ENCODE peak calls at places on chromosome 4, in eight cellular contexts. D, F, Y, L, X, A, V and P are unnamed samples.
A peak's percentile ranks its signal among the peaks of the same experiment; 100 is the strongest.

GRCh38 chr4:139764686-139765085 is 99.1 kb downstream of the MGST2 start:
- DNase-seq in X (no peak), V (no peak), A (no peak), D (no peak), Y (no peak), L (no peak), F (no peak), P (no peak)

GRCh38 chr4:165524532-165525190 is 145.9 kb downstream of the CPE start:
- DNase-seq in Y (no peak), L (no peak), D (no peak), V (no peak), A (peak; percentile 6), F (no peak), X (no peak), P (no peak)

GRCh38 chr4:72375050-72375736 is 193.8 kb downstream of the ADAMTS3 start:
- DNase-seq in X (no peak), A (peak; percentile 92), L (no peak), Y (no peak), V (peak; percentile 19), D (peak; percentile 11), F (no peak), P (no peak)

GRCh38 chr4:106315476-106315967 is 487 bp downstream of the TBCK start:
- DNase-seq in A (peak; percentile 86), F (peak; percentile 51), Y (peak; percentile 56), X (no peak), D (no peak), L (no peak), V (no peak), P (no peak)

GRCh38 chr4:163251204-163251603 is 81.2 kb downstream of the NPY1R start:
- DNase-seq in V (no peak), A (peak; percentile 1), D (no peak), Y (no peak), F (no peak), L (no peak), X (no peak), P (no peak)

GRCh38 chr4:98996056-98996941 is 778 bp downstream of the METAP1 start:
- DNase-seq in V (peak; percentile 17), Y (peak; percentile 4), X (no peak), F (peak; percentile 33), D (no peak), A (peak; percentile 73), L (peak; percentile 24), P (peak; percentile 36)

GRCh38 chr4:21512351-21512750 is 436.2 kb downstream of the KCNIP4 start:
- DNase-seq in A (peak; percentile 72), Y (no peak), F (peak; percentile 3), D (no peak), L (no peak), V (no peak), X (no peak), P (no peak)

GRCh38 chr4:156779046-156779445 is 192.6 kb downstream of the PDGFC start:
- DNase-seq in Y (no peak), F (no peak), A (peak; percentile 71), X (no peak), L (no peak), D (no peak), V (no peak), P (no peak)

GRCh38 chr4:26256016-26256415 is 64.8 kb upstream of the RBPJ start:
- DNase-seq in L (no peak), Y (no peak), X (no peak), A (peak; percentile 47), V (no peak), F (no peak), D (no peak), P (no peak)

GRCh38 chr4:135838889-135839288 is 1637.3 kb upstream of the PABPC4L start:
- DNase-seq in Y (no peak), D (no peak), V (no peak), X (no peak), F (no peak), A (no peak), L (no peak), P (no peak)

GRCh38 chr4:55386073-55386472 is 9.7 kb upstream of the TMEM165 start:
- DNase-seq in A (peak; percentile 42), V (no peak), D (no peak), X (no peak), Y (no peak), F (no peak), L (no peak), P (peak; percentile 40)

GRCh38 chr4:13496605-13497004 is 12.5 kb upstream of the RAB28 start:
- DNase-seq in F (no peak), D (no peak), V (no peak), Y (no peak), A (no peak), L (no peak), X (no peak), P (no peak)

GRCh38 chr4:8553216-8553615 is 27.0 kb upstream of the GPR78 start:
- DNase-seq in D (no peak), V (no peak), X (no peak), Y (no peak), F (no peak), L (no peak), A (no peak), P (no peak)

GRCh38 chr4:3607690-3608514 is 75.7 kb upstream of the LRPAP1 start:
- DNase-seq in V (no peak), X (no peak), L (no peak), Y (no peak), A (no peak), F (no peak), D (no peak), P (no peak)

GRCh38 chr4:61064636-61065035 is 135.5 kb upstream of the ADGRL3 start:
- DNase-seq in A (no peak), V (no peak), X (no peak), L (no peak), F (no peak), Y (no peak), D (no peak), P (no peak)

GRCh38 chr4:68271851-68272756 is 26.6 kb upstream of the TMPRSS11B start:
- DNase-seq in D (peak; percentile 30), A (peak; percentile 71), V (no peak), L (no peak), Y (peak; percentile 42), X (no peak), F (peak; percentile 6), P (peak; percentile 55)

GRCh38 chr4:7169134-7169533 is 23.2 kb upstream of the SORCS2 start:
- DNase-seq in A (no peak), Y (no peak), X (no peak), F (no peak), D (no peak), V (no peak), L (no peak), P (no peak)

GRCh38 chr4:85713005-85713404 is 238.1 kb downstream of the ARHGAP24 start:
- DNase-seq in L (no peak), Y (no peak), F (no peak), D (no peak), X (no peak), V (no peak), A (no peak), P (no peak)

GRCh38 chr4:85720736-85721135 is 245.8 kb downstream of the ARHGAP24 start:
- DNase-seq in Y (no peak), D (no peak), F (no peak), X (no peak), L (no peak), A (peak; percentile 62), V (peak; percentile 6), P (peak; percentile 6)

GRCh38 chr4:85717366-85717765 is 242.4 kb downstream of the ARHGAP24 start:
- DNase-seq in D (no peak), X (no peak), Y (no peak), V (no peak), F (no peak), L (no peak), A (peak; percentile 45), P (no peak)

GRCh38 chr4:85717847-85718246 is 242.9 kb downstream of the ARHGAP24 start:
- DNase-seq in Y (no peak), X (no peak), A (peak; percentile 38), L (no peak), D (no peak), F (no peak), V (no peak), P (no peak)

GRCh38 chr4:85715996-85716737 is 241.2 kb downstream of the ARHGAP24 start:
- DNase-seq in A (no peak), X (no peak), F (no peak), V (no peak), L (no peak), D (no peak), Y (no peak), P (peak; percentile 67)
- H3K9me3 ChIP-seq in A (no peaks in the 10 kb centered on the region), X (no peaks in the 10 kb centered on the region), F (no peaks in the 10 kb centered on the region), V (no peaks in the 10 kb centered on the region), L (no peaks in the 10 kb centered on the region), D (no peaks in the 10 kb centered on the region), Y (no peaks in the 10 kb centered on the region), P (no peaks in the 10 kb centered on the region)

GRCh38 chr4:83307920-83308319 is 23.3 kb upstream of the COQ2 start:
- DNase-seq in D (no peak), A (no peak), X (no peak), L (no peak), Y (no peak), V (no peak), F (no peak), P (no peak)

GRCh38 chr4:83305187-83305586 is 20.6 kb upstream of the COQ2 start:
- DNase-seq in D (no peak), X (no peak), A (peak; percentile 4), V (no peak), F (no peak), L (no peak), Y (no peak), P (no peak)

GRCh38 chr4:83308672-83309071 is 24.1 kb upstream of the COQ2 start:
- DNase-seq in L (peak; percentile 13), Y (no peak), F (peak; percentile 25), D (no peak), A (no peak), V (no peak), X (no peak), P (no peak)
- H3K9me3 ChIP-seq in L (no peaks in the 10 kb centered on the region), Y (no peaks in the 10 kb centered on the region), F (no peaks in the 10 kb centered on the region), D (no peaks in the 10 kb centered on the region), A (no peaks in the 10 kb centered on the region), V (no peaks in the 10 kb centered on the region), X (no peaks in the 10 kb centered on the region), P (no peaks in the 10 kb centered on the region)

GRCh38 chr4:1590244-1590643 is 93.9 kb downstream of the FAM53A start:
- DNase-seq in A (no peak), V (no peak), Y (no peak), D (no peak), X (no peak), L (no peak), F (no peak), P (no peak)
- H3K9me3 ChIP-seq in A (peaks cover 3% of the 10 kb centered on the region), V (no peaks in the 10 kb centered on the region), Y (peaks cover 8% of the 10 kb centered on the region), D (peaks cover 23% of the 10 kb centered on the region), X (peaks cover 41% of the 10 kb centered on the region), L (peaks cover 5% of the 10 kb centered on the region), F (peaks cover 8% of the 10 kb centered on the region), P (no peaks in the 10 kb centered on the region)

GRCh38 chr4:20075479-20075878 is 176.2 kb upstream of the SLIT2 start:
- DNase-seq in Y (no peak), V (no peak), L (no peak), D (no peak), X (no peak), A (peak; percentile 43), F (no peak), P (peak; percentile 2)

GRCh38 chr4:20078644-20079043 is 173.1 kb upstream of the SLIT2 start:
- DNase-seq in L (no peak), F (no peak), D (no peak), V (no peak), A (no peak), X (no peak), Y (no peak), P (no peak)

GRCh38 chr4:20074450-20074849 is 177.3 kb upstream of the SLIT2 start:
- DNase-seq in L (no peak), F (no peak), V (no peak), Y (no peak), A (no peak), X (no peak), D (peak; percentile 1), P (no peak)
- H3K9me3 ChIP-seq in L (no peaks in the 10 kb centered on the region), F (no peaks in the 10 kb centered on the region), V (no peaks in the 10 kb centered on the region), Y (no peaks in the 10 kb centered on the region), A (no peaks in the 10 kb centered on the region), X (no peaks in the 10 kb centered on the region), D (no peaks in the 10 kb centered on the region), P (no peaks in the 10 kb centered on the region)

GRCh38 chr4:37008199-37008598 is 236.3 kb upstream of the NWD2 start:
- DNase-seq in V (peak; percentile 37), A (no peak), F (peak; percentile 87), X (no peak), Y (no peak), D (no peak), L (peak; percentile 69), P (peak; percentile 79)
- H3K9me3 ChIP-seq in V (peaks cover 5% of the 10 kb centered on the region), A (no peaks in the 10 kb centered on the region), F (no peaks in the 10 kb centered on the region), X (peaks cover 12% of the 10 kb centered on the region), Y (no peaks in the 10 kb centered on the region), D (peaks cover 14% of the 10 kb centered on the region), L (no peaks in the 10 kb centered on the region), P (no peaks in the 10 kb centered on the region)